ENCODE peak calls at places on chromosomes 6 and 20, in six cellular contexts. T is HFF-Myc, D is cardiac muscle cell, U is breast epithelium, L is cardiac fibroblast, F is tibial artery. S is an unnamed sample.

GRCh38 chr6:126180585-126180984 is 159.3 kb upstream of the CENPW start:
- DNase-seq in T (peak), D (no peak), U (no peak), L (peak), F (no peak), S (no peak)

GRCh38 chr6:113750148-113750547 is 107.0 kb upstream of the MARCKS start:
- DNase-seq in T (no peak), D (no peak), U (no peak), L (no peak), F (no peak), S (no peak)

GRCh38 chr20:53984354-53984753 is 86.0 kb downstream of the BCAS1 start:
- DNase-seq in T (peak), D (no peak), U (no peak), L (peak), F (no peak), S (no peak)

GRCh38 chr6:6694825-6695710 is 106.5 kb downstream of the LY86 start:
- DNase-seq in T (no peak), D (peak), U (no peak), L (peak), F (peak), S (no peak)

GRCh38 chr6:31779908-31780307 is 2.8 kb upstream of the VWA7 start:
- DNase-seq in T (no peak), D (no peak), U (no peak), L (no peak), F (no peak), S (no peak)

GRCh38 chr6:170279977-170280688 is 10.7 kb downstream of the DLL1 start:
- DNase-seq in T (no peak), D (peak), U (no peak), L (peak), F (no peak), S (peak)

GRCh38 chr6:69232506-69233194 is 564.2 kb downstream of the LMBRD1 start:
- DNase-seq in T (peak), D (peak), U (peak), L (peak), F (peak), S (peak)

GRCh38 chr6:22411408-22412105 is 114.7 kb upstream of the PRL start:
- DNase-seq in T (peak), D (no peak), U (no peak), L (peak), F (no peak), S (no peak)

GRCh38 chr6:1773697-1774096 is 164.0 kb downstream of the FOXC1 start:
- DNase-seq in T (no peak), D (no peak), U (no peak), L (no peak), F (no peak), S (no peak)

GRCh38 chr6:54002118-54002517 is 109.1 kb upstream of the MLIP start:
- DNase-seq in T (no peak), D (no peak), U (no peak), L (no peak), F (no peak), S (no peak)

GRCh38 chr6:80641591-80641990 is 535.1 kb downstream of the BCKDHB start:
- DNase-seq in T (no peak), D (no peak), U (no peak), L (no peak), F (no peak), S (no peak)

GRCh38 chr6:25112207-25112874 is 166.8 kb upstream of the CARMIL1 start:
- DNase-seq in T (no peak), D (no peak), U (no peak), L (no peak), F (no peak), S (no peak)

GRCh38 chr6:6942826-6943225 is 164.9 kb upstream of the RREB1 start:
- DNase-seq in T (no peak), D (no peak), U (no peak), L (peak), F (peak), S (peak)

GRCh38 chr20:37989601-37990001 is 43.7 kb downstream of the TTI1 start:
- DNase-seq in T (no peak), D (peak), U (no peak), L (no peak), F (no peak), S (no peak)
- TF ChIP-seq CTCF in T (no peak), D (no peak), U (no peak), L (no peak), F (no peak), S (no peak)

GRCh38 chr20:24164360-24164759 is 175.8 kb upstream of the GGTLC1 start:
- DNase-seq in T (no peak), D (peak), U (no peak), L (peak), F (no peak), S (no peak)
- TF ChIP-seq CTCF in T (peak), D (peak), U (no peak), L (peak), F (no peak), S (no peak)

DNA sequence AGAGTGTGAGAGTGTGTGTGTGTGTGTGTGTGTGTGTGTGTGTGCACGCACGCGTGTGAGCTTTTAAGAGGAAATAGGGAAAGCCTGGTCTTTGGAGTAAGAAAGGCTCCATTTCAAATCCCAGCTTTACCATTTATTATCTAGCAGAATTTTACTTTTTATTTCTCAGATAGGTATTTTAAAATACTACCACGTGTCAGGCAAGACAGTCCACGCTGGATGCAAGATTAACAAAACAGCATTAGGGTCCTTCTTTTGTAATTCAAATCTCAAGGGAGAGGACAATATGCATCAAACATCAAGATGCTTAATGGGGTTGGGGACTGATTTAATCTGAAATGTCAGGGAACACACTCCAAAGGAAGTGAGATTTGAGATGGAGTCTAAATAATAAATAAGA is 768.8 kb downstream of the PHF3 start:
- DNase-seq in T (no peak), D (no peak), U (no peak), L (no peak), F (no peak), S (no peak)
- TF ChIP-seq CTCF in T (no peak), D (no peak), U (no peak), L (no peak), F (no peak), S (no peak)

DNA sequence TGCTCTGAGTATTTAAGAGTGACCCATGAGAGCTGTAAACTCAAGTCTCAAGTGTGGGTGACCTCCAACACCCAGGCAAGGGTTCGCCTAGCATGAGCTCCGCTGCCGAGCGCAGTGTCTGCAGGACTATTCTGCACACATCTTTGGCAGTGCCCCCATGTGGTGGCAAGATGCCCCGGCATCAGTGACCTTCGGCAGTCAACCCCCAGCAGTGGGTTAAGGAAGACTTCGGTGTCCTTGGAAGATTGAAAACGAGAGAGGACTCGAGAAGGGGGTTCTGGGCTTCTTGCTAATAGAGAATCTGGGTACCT is 43.1 kb downstream of the RBM38 start:
- DNase-seq in T (no peak), D (no peak), U (no peak), L (no peak), F (no peak), S (no peak)
- TF ChIP-seq CTCF in T (peak), D (no peak), U (no peak), L (no peak), F (no peak), S (no peak)

S was measured in GM20000.